ENCODE peak calls at places on chromosomes 1 and 21, in four cellular contexts. W is A549, F is pancreas, O is left lung. H is an unnamed sample. For H3K4me1, the result is how much of the 10 kb centered on the place peaks cover.

GRCh38 chr1:110339427-110340206 is 440 bp downstream of the RBM15 start:
- DNase-seq in W (peak), F (no peak), O (peak), H (no peak)

GRCh38 chr1:241849345-241849695 is 1.3 kb downstream of the EXO1 start:
- DNase-seq in W (no peak), F (no peak), O (no peak), H (no peak)

GRCh38 chr21:44065428-44065827 is 41.8 kb upstream of the PWP2 start:
- DNase-seq in W (no peak), F (no peak), O (peak), H (peak)

GRCh38 chr1:225449774-225450173 is 21.9 kb upstream of the LBR start:
- DNase-seq in W (no peak), F (no peak), O (peak), H (no peak)

GRCh38 chr1:241742084-241742483 is 90.0 kb downstream of the WDR64 start:
- DNase-seq in W (no peak), F (no peak), O (no peak), H (no peak)

GRCh38 chr1:26862781-26863676 is at the start of gene SFN:
- DNase-seq in W (peak), F (peak), O (peak), H (no peak)

GRCh38 chr1:8540971-8541370 is 223.1 kb downstream of the SLC45A1 start:
- DNase-seq in W (no peak), F (no peak), O (no peak), H (no peak)

GRCh38 chr1:64087768-64088167 is 115.7 kb upstream of the UBE2U start:
- DNase-seq in W (no peak), F (no peak), O (no peak), H (no peak)

GRCh38 chr1:206457408-206457807 is 12.9 kb upstream of the IKBKE start:
- DNase-seq in W (no peak), F (no peak), O (no peak), H (no peak)

GRCh38 chr21:35470522-35470921 is 421.4 kb upstream of the RUNX1 start:
- DNase-seq in W (no peak), F (no peak), O (no peak), H (no peak)

GRCh38 chr1:87787551-87787950 is 458.9 kb downstream of the LMO4 start:
- DNase-seq in W (no peak), F (no peak), O (no peak), H (no peak)

GRCh38 chr1:87292684-87293493 is 35.8 kb upstream of the LMO4 start:
- DNase-seq in W (peak), F (peak), O (no peak), H (peak)

GRCh38 chr1:158717344-158717743 is 3.2 kb downstream of the OR6K3 start:
- DNase-seq in W (no peak), F (no peak), O (no peak), H (no peak)

GRCh38 chr1:64328195-64328594 is 124.8 kb downstream of the UBE2U start:
- DNase-seq in W (no peak), F (no peak), O (no peak), H (no peak)

GRCh38 chr1:9448132-9449105 is 90.8 kb upstream of the SLC25A33 start:
- DNase-seq in W (no peak), F (no peak), O (no peak), H (no peak)

GRCh38 chr1:174204697-174205308 is 45.5 kb downstream of the RABGAP1L start:
- DNase-seq in W (no peak), F (no peak), O (no peak), H (no peak)

GRCh38 chr1:6330410-6330827 is 63.1 kb downstream of the ACOT7 start:
- DNase-seq in W (no peak), F (no peak), O (no peak), H (no peak)

GRCh38 chr1:230068952-230069684 is 2.1 kb downstream of the GALNT2 start:
- DNase-seq in W (no peak), F (no peak), O (no peak), H (no peak)

GRCh38 chr1:7236844-7237515 is 451.7 kb downstream of the CAMTA1 start:
- DNase-seq in W (no peak), F (no peak), O (no peak), H (no peak)

GRCh38 chr1:185916866-185917265 is 182.7 kb downstream of the HMCN1 start:
- DNase-seq in W (no peak), F (no peak), O (no peak), H (no peak)

GRCh38 chr1:47587891-47588582 is 150.2 kb downstream of the FOXD2 start:
- DNase-seq in W (no peak), F (no peak), O (no peak), H (no peak)

GRCh38 chr1:47584249-47584648 is 146.4 kb downstream of the FOXD2 start:
- DNase-seq in W (no peak), F (no peak), O (no peak), H (peak)

GRCh38 chr1:47580451-47580980 is 142.7 kb downstream of the FOXD2 start:
- DNase-seq in W (no peak), F (no peak), O (no peak), H (peak)

GRCh38 chr1:47582891-47583608 is 145.2 kb downstream of the FOXD2 start:
- DNase-seq in W (no peak), F (peak), O (no peak), H (no peak)

GRCh38 chr1:47585141-47585902 is 147.5 kb downstream of the FOXD2 start:
- DNase-seq in W (no peak), F (no peak), O (no peak), H (peak)
- H3K4me1 ChIP-seq in W (under half), F (under half), O (under half), H (under half)

GRCh38 chr1:153790996-153791855 is 16.0 kb downstream of the SLC27A3 start:
- DNase-seq in W (no peak), F (no peak), O (peak), H (no peak)

GRCh38 chr1:153791856-153792253 is 16.6 kb downstream of the SLC27A3 start:
- DNase-seq in W (no peak), F (no peak), O (no peak), H (no peak)

GRCh38 chr1:153792631-153793041 is 17.4 kb downstream of the SLC27A3 start:
- DNase-seq in W (no peak), F (no peak), O (no peak), H (no peak)

GRCh38 chr1:153790282-153790995 is 15.2 kb downstream of the SLC27A3 start:
- DNase-seq in W (no peak), F (peak), O (peak), H (peak)

DNA sequence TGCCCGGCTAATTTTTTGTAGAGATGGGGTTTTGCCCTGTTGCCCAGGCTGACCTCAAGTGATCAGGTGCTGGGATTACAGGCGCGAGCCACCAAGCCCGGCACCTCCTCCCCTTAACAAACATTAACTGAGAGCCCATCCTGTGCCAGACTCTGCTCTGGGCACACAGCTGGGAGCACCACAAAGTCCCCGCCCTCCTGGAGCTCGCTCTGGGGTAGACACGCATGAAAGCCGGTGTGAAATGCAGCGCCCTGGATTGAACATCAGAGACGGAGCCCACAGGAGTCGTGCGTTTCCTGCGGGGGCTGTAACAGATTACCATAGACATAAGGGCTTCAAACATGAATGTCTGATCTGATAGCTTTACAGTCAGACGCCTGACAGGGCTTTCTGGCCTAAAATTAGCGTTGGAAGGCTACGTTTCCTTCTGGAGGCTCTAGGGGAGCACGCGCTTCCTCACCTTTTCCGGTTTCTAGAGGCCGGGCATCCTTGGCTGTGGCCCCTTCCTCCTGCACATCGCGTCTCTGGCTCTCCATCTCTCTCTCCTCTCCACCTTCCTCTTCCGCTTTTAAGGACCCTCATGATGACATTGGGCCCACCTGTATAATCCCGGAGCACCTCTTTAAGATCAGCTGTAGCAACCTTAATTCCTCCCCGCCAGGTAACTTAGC is 14.4 kb downstream of the SLC27A3 start:
- DNase-seq in W (no peak), F (peak), O (no peak), H (no peak)
- H3K4me3 ChIP-seq in W (no peak), F (no peak), O (peak), H (peak)

DNA sequence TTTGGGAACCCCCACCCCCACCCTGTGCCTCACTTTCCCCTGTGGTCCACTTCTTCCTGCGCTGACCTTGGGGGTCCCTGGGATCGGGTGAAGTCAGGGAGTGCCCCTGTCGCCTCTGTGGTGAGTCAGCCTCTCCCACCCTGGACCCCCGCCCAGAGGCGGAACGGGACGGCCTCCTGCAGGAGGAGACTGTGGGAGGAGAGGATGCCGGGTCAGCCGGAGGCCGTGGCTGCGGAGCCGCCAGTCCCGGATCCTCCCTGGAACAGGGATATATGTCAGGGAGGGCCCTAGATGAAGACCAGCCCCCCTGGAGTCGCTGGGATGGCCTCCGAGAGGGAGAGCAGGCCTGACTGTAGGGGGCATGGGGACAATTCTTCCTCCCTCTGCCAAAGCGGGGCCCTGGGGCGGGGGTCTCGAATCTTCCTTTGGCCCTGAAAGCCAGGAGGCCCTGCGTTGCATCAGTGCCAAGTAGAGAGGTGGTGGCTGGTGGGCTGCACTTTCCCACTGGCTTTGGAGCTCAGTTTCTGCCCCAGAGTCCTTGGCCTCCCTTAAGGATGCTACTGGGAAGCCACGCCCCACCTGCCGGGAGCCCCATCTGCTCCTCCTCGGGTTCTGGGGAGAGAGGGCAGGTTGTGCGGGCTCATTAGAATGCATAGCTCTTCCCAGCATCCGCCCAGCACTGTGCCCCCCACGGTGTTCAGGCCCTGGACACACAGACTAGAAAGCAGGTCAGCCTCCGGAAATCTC is 930 bp downstream of the ARHGEF10L start:
- DNase-seq in W (no peak), F (peak), O (peak), H (peak)
- H3K4me1 ChIP-seq in W (under half), F (under half), O (under half), H (under half)

DNA sequence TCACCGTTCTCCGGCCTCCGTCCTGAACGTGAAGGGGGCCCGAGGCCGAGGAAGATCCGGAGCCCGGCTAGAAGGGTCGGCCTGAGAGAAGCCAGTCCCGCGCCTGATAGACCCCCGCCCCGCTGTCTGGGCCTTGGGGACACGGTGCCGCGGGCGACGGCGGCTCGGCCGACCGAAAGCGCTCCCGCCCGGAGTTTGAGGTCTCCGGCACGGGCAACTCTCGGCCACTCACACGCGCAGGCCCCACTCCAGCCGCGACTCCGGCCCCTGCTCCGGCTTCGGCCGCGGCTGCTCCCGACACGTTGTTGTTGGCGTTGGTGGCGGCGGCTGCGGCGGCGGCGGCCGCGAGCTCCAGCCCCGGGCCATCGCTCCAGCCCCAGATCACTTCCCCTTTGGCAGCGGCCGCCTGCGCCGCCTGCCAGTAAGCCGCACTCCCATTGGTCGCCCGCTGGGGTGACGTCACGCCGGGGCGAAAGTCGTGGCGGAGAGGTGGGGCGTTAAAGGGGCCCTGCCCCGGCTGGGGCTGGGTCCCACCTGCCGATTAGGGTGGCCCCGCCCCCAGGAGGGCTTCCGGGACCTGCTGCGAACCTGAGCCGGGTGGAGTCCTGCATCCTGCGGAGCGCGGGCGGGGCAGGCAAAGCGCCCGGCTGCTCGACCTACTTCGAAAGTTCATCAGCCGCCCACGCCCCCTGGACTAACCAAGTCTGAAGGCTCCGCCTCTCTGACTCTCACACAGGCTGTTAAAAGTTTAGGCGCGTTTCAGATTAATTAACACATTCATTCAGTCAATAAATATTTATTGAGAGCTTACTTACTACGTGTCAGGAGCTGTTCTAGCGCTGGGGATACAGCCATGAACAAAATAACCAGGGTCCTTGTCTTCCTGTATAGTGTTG is at the start of gene EFCAB14:
- DNase-seq in W (peak), F (peak), O (peak), H (peak)
- H3K4me3 ChIP-seq in W (peak), F (peak), O (peak), H (peak)